ENCODE peak calls at places on chromosomes 5 and 9, in five cellular contexts. Q is pons, Y is RPMI8226, K is DMS153, C is fibroblast of lung. S is an unnamed sample.

GRCh38 chr5:150538007-150538917 is 30.3 kb downstream of the NDST1 start:
- DNase-seq in Q (no peak), K (no peak), C (no peak), Y (no peak), S (no peak)

GRCh38 chr5:59673438-59674058 is 220.0 kb downstream of the PDE4D start:
- DNase-seq in Y (peak), K (no peak), C (peak), Q (peak), S (peak)

GRCh38 chr9:88197781-88198345 is 59.6 kb upstream of the SPATA31C2 start:
- DNase-seq in K (no peak), Q (no peak), Y (no peak), C (peak), S (no peak)

GRCh38 chr5:132215329-132215728 is 12.3 kb downstream of the P4HA2 start:
- DNase-seq in Q (peak), Y (no peak), C (peak), K (no peak), S (peak)

GRCh38 chr9:124480621-124480981 is 26.6 kb downstream of the NR5A1 start:
- DNase-seq in Q (no peak), K (no peak), Y (peak), C (peak), S (no peak)

GRCh38 chr5:68478306-68479091 is 262.9 kb downstream of the PIK3R1 start:
- DNase-seq in C (no peak), Q (no peak), Y (no peak), K (no peak), S (no peak)

GRCh38 chr5:154309361-154309725 is 118.8 kb downstream of the GALNT10 start:
- DNase-seq in Q (no peak), K (no peak), Y (no peak), C (no peak), S (no peak)

GRCh38 chr5:175842947-175843793 is 28.2 kb upstream of the CPLX2 start:
- DNase-seq in K (no peak), Q (no peak), Y (no peak), C (peak), S (no peak)

GRCh38 chr9:20623021-20623747 is 885 bp upstream of the MLLT3 start:
- DNase-seq in Y (peak), Q (peak), C (no peak), K (no peak), S (no peak)

GRCh38 chr5:758698-759053 is 25.9 kb downstream of the ZDHHC11B start:
- DNase-seq in K (no peak), Q (no peak), Y (no peak), C (no peak), S (no peak)

GRCh38 chr9:85743290-85744128 is 1.8 kb upstream of the AGTPBP1 start:
- DNase-seq in Q (no peak), Y (no peak), C (peak), K (peak), S (no peak)

GRCh38 chr9:97386265-97386633 is 25.6 kb upstream of the TDRD7 start:
- DNase-seq in Q (no peak), Y (no peak), C (no peak), K (no peak), S (no peak)

GRCh38 chr5:177006265-177006972 is at the start of gene UIMC1:
- DNase-seq in Y (peak), Q (peak), C (peak), K (peak), S (peak)

GRCh38 chr5:176899946-176900782 is 1.0 kb upstream of the HK3 start:
- DNase-seq in C (peak), K (no peak), Q (peak), Y (peak), S (no peak)

GRCh38 chr5:5126444-5126843 is 13.7 kb upstream of the ADAMTS16 start:
- DNase-seq in Q (no peak), C (peak), Y (no peak), K (no peak), S (no peak)

GRCh38 chr9:87540444-87541105 is 42.9 kb downstream of the DAPK1 start:
- DNase-seq in Q (no peak), C (no peak), Y (no peak), K (no peak), S (no peak)

GRCh38 chr5:79172269-79172668 is 60.7 kb downstream of the BHMT start:
- DNase-seq in C (no peak), Q (no peak), K (no peak), Y (no peak), S (no peak)

GRCh38 chr5:22779499-22779898 is 73.6 kb downstream of the CDH12 start:
- DNase-seq in C (no peak), Q (no peak), Y (no peak), K (no peak), S (no peak)

GRCh38 chr5:91352831-91353695 is 30.1 kb downstream of the ARRDC3 start:
- DNase-seq in C (no peak), K (no peak), Y (no peak), Q (no peak), S (no peak)

GRCh38 chr9:128629852-128630545 is 26.6 kb downstream of the DYNC2I2 start:
- DNase-seq in Q (no peak), K (no peak), C (no peak), Y (peak), S (no peak)

S was measured in LNCaP clone FGC.